ENCODE peak calls at places on chromosomes 11 and 22, in ten cellular contexts. J, D, X, P, U, I, T, H, S and A are unnamed samples.

GRCh38 chr11:35061516-35062440 is 77.2 kb upstream of the CD44 start:
- DNase-seq in P (no peak), U (no peak), X (no peak), T (no peak), S (no peak), I (no peak), D (no peak), H (no peak), J (no peak), A (no peak)

GRCh38 chr22:36846271-36846670 is 14.5 kb upstream of the NCF4 start:
- DNase-seq in S (no peak), X (no peak), U (no peak), T (no peak), I (no peak), P (no peak), H (no peak), D (no peak), J (no peak), A (no peak)

GRCh38 chr11:70333206-70333605 is 62.7 kb downstream of the PPFIA1 start:
- DNase-seq in T (no peak), J (no peak), U (no peak), S (no peak), P (no peak), X (no peak), I (no peak), H (no peak), D (no peak), A (no peak)

GRCh38 chr11:128501576-128502549 is 85.5 kb downstream of the ETS1 start:
- DNase-seq in S (no peak), T (no peak), D (no peak), P (no peak), U (no peak), I (no peak), X (no peak), H (no peak), J (no peak), A (no peak)

GRCh38 chr11:87600938-87601337 is 563.2 kb downstream of the TMEM135 start:
- DNase-seq in P (no peak), X (no peak), U (no peak), J (no peak), T (no peak), I (no peak), H (no peak), D (no peak), S (no peak), A (no peak)

GRCh38 chr22:49427341-49427740 is 400.3 kb downstream of the BRD1 start:
- DNase-seq in H (no peak), U (no peak), I (no peak), P (no peak), J (no peak), X (no peak), D (no peak), T (no peak), S (no peak), A (no peak)

GRCh38 chr11:59954219-59954847 is 9.5 kb upstream of the OOSP4A start:
- DNase-seq in X (no peak), J (no peak), P (no peak), S (no peak), U (no peak), I (no peak), D (no peak), T (no peak), H (no peak), A (no peak)

GRCh38 chr22:39117585-39118191 is 20.6 kb downstream of the APOBEC3H start:
- DNase-seq in I (peak), D (no peak), H (peak), S (no peak), P (peak), X (peak), U (no peak), J (peak), T (peak), A (peak)

GRCh38 chr11:10381730-10382129 is 73.3 kb upstream of the AMPD3 start:
- DNase-seq in I (no peak), P (no peak), U (no peak), J (no peak), S (no peak), D (no peak), T (no peak), X (no peak), H (no peak), A (no peak)

GRCh38 chr11:125464266-125464662 is 31.8 kb downstream of the FEZ1 start:
- DNase-seq in I (peak), U (no peak), T (no peak), P (no peak), H (no peak), J (no peak), D (no peak), S (no peak), X (peak), A (no peak)

GRCh38 chr11:116853461-116854073 is 16.1 kb upstream of the APOA1 start:
- DNase-seq in T (no peak), X (no peak), U (no peak), I (no peak), D (no peak), S (no peak), P (no peak), J (peak), H (peak), A (peak)

GRCh38 chr22:17117400-17117799 is 3.8 kb downstream of the TMEM121B start:
- DNase-seq in P (no peak), S (no peak), I (no peak), D (no peak), X (no peak), H (no peak), U (no peak), T (no peak), J (no peak), A (no peak)

GRCh38 chr11:12126352-12127019 is 16.1 kb downstream of the MICAL2 start:
- DNase-seq in X (no peak), I (no peak), P (no peak), H (no peak), D (no peak), J (no peak), T (no peak), S (no peak), U (no peak), A (no peak)

GRCh38 chr11:130102457-130103249 is 33.0 kb downstream of the APLP2 start:
- DNase-seq in H (no peak), U (no peak), X (no peak), I (no peak), S (no peak), D (no peak), J (no peak), T (no peak), P (no peak), A (no peak)

GRCh38 chr11:7576671-7577225 is 62.9 kb downstream of the PPFIBP2 start:
- DNase-seq in H (no peak), I (no peak), S (peak), X (no peak), U (no peak), J (no peak), P (peak), D (no peak), T (peak), A (no peak)

GRCh38 chr11:72783144-72783910 is 10.5 kb downstream of the STARD10 start:
- DNase-seq in P (no peak), I (no peak), U (no peak), H (no peak), D (no peak), T (no peak), S (no peak), J (no peak), X (no peak), A (peak)

GRCh38 chr11:61743486-61744095 is 8.8 kb upstream of the MYRF start:
- DNase-seq in S (no peak), D (no peak), U (no peak), J (no peak), H (no peak), X (no peak), T (no peak), P (no peak), I (peak), A (no peak)

GRCh38 chr11:59283311-59283710 is 70.6 kb upstream of the MPEG1 start:
- DNase-seq in J (no peak), P (no peak), T (no peak), H (no peak), S (no peak), U (no peak), I (no peak), X (no peak), D (no peak), A (no peak)

GRCh38 chr11:17400048-17400775 is 11.8 kb upstream of the KCNJ11 start:
- DNase-seq in U (no peak), J (no peak), S (no peak), D (no peak), I (no peak), T (no peak), H (no peak), X (no peak), P (no peak), A (no peak)

GRCh38 chr11:93740031-93740801 is 1.1 kb downstream of the TAF1D start:
- DNase-seq in X (no peak), I (peak), P (no peak), T (no peak), D (no peak), S (no peak), U (no peak), H (no peak), J (no peak), A (peak)

GRCh38 chr11:72932132-72932570 is 117.9 kb downstream of the ATG16L2 start:
- DNase-seq in X (no peak), T (no peak), H (no peak), I (no peak), U (no peak), J (no peak), S (no peak), D (no peak), P (no peak), A (no peak)

GRCh38 chr11:26541870-26542269 is 30.2 kb downstream of the MUC15 start:
- DNase-seq in I (no peak), X (no peak), D (no peak), P (no peak), S (peak), J (no peak), U (no peak), T (no peak), H (no peak), A (no peak)

GRCh38 chr11:18720811-18721575 is 5.0 kb downstream of the IGSF22 start:
- DNase-seq in S (peak), I (peak), J (peak), X (peak), H (no peak), T (peak), P (peak), D (peak), U (peak), A (peak)

GRCh38 chr11:85821636-85822035 is 10.7 kb upstream of the SYTL2 start:
- DNase-seq in H (no peak), D (no peak), X (no peak), T (no peak), S (no peak), U (no peak), P (no peak), I (no peak), J (peak), A (peak)

GRCh38 chr22:26585104-26585790 is 4.7 kb downstream of the TPST2 start:
- DNase-seq in U (no peak), X (no peak), S (peak), D (peak), H (no peak), P (no peak), T (peak), J (peak), I (no peak), A (no peak)

GRCh38 chr22:49013707-49014106 is 814.0 kb downstream of the BRD1 start:
- DNase-seq in X (no peak), J (peak), H (no peak), S (peak), I (no peak), U (peak), D (no peak), T (peak), P (no peak), A (no peak)

GRCh38 chr11:117385906-117386305 is 58.3 kb downstream of the CEP164 start:
- DNase-seq in S (no peak), P (no peak), U (no peak), J (no peak), T (peak), I (no peak), D (no peak), X (no peak), H (no peak), A (no peak)

GRCh38 chr11:129117595-129118350 is 74.4 kb downstream of the ARHGAP32 start:
- DNase-seq in P (peak), T (no peak), I (peak), H (no peak), D (peak), S (peak), X (peak), J (peak), U (no peak), A (peak)

GRCh38 chr11:67262731-67263675 is 3.3 kb upstream of the GRK2 start:
- DNase-seq in I (peak), T (peak), P (peak), X (peak), H (no peak), U (peak), J (peak), D (peak), S (peak), A (peak)

GRCh38 chr11:75656044-75656726 is 12.7 kb downstream of the MAP6 start:
- DNase-seq in U (no peak), I (no peak), J (no peak), S (no peak), H (no peak), X (no peak), T (no peak), P (no peak), D (no peak), A (no peak)

GRCh38 chr11:34654491-34655334 is 33.8 kb downstream of the EHF start:
- DNase-seq in I (no peak), T (no peak), D (no peak), X (peak), J (peak), U (no peak), H (no peak), P (peak), S (no peak), A (no peak)

GRCh38 chr11:3163241-3163981 is 1.7 kb downstream of the OSBPL5 start:
- DNase-seq in T (no peak), X (no peak), I (no peak), S (peak), H (no peak), D (no peak), U (no peak), J (no peak), P (no peak), A (peak)

GRCh38 chr11:6657346-6657745 is 1.7 kb upstream of the DCHS1 start:
- DNase-seq in T (no peak), X (no peak), P (no peak), D (no peak), H (no peak), J (no peak), U (no peak), I (no peak), S (no peak), A (no peak)

GRCh38 chr22:23762866-23763578 is at the start of gene C22orf15:
- DNase-seq in X (no peak), H (no peak), T (no peak), J (no peak), S (peak), U (peak), I (no peak), D (no peak), P (no peak), A (no peak)

GRCh38 chr22:37119872-37120271 is 10.4 kb upstream of the TMPRSS6 start:
- DNase-seq in I (no peak), T (no peak), J (no peak), H (no peak), P (no peak), D (no peak), X (no peak), S (no peak), U (no peak), A (no peak)

GRCh38 chr11:74276581-74276980 is 34.9 kb downstream of the P4HA3 start:
- DNase-seq in J (no peak), T (no peak), U (no peak), X (no peak), H (no peak), S (no peak), I (no peak), D (no peak), P (no peak), A (no peak)

GRCh38 chr11:74279256-74279655 is 32.2 kb downstream of the P4HA3 start:
- DNase-seq in D (no peak), I (no peak), U (no peak), H (no peak), J (no peak), S (no peak), P (no peak), X (no peak), T (no peak), A (no peak)

GRCh38 chr11:74278103-74278502 is 33.3 kb downstream of the P4HA3 start:
- DNase-seq in I (no peak), P (no peak), H (no peak), D (no peak), X (no peak), T (no peak), S (no peak), J (no peak), U (no peak), A (no peak)

GRCh38 chr11:74280494-74280893 is 30.9 kb downstream of the P4HA3 start:
- DNase-seq in H (no peak), D (no peak), S (no peak), X (no peak), U (no peak), T (no peak), P (no peak), I (no peak), J (no peak), A (no peak)

GRCh38 chr11:74278721-74279148 is 32.7 kb downstream of the P4HA3 start:
- DNase-seq in P (peak), D (peak), J (no peak), X (peak), T (peak), S (no peak), I (no peak), U (no peak), H (no peak), A (peak)
- TF ChIP-seq EP300 in P (no peak), D (no peak), J (no peak), X (peak), T (peak), S (peak), I (no peak), U (no peak), H (no peak), A (no peak)

GRCh38 chr11:113721462-113722066 is 15.5 kb upstream of the TMPRSS5 start:
- DNase-seq in J (no peak), X (no peak), U (no peak), D (no peak), T (no peak), S (no peak), H (no peak), I (no peak), P (no peak), A (no peak)
- TF ChIP-seq EP300 in J (no peak), X (no peak), U (no peak), D (no peak), T (no peak), S (no peak), H (no peak), I (no peak), P (no peak), A (no peak)

DNA sequence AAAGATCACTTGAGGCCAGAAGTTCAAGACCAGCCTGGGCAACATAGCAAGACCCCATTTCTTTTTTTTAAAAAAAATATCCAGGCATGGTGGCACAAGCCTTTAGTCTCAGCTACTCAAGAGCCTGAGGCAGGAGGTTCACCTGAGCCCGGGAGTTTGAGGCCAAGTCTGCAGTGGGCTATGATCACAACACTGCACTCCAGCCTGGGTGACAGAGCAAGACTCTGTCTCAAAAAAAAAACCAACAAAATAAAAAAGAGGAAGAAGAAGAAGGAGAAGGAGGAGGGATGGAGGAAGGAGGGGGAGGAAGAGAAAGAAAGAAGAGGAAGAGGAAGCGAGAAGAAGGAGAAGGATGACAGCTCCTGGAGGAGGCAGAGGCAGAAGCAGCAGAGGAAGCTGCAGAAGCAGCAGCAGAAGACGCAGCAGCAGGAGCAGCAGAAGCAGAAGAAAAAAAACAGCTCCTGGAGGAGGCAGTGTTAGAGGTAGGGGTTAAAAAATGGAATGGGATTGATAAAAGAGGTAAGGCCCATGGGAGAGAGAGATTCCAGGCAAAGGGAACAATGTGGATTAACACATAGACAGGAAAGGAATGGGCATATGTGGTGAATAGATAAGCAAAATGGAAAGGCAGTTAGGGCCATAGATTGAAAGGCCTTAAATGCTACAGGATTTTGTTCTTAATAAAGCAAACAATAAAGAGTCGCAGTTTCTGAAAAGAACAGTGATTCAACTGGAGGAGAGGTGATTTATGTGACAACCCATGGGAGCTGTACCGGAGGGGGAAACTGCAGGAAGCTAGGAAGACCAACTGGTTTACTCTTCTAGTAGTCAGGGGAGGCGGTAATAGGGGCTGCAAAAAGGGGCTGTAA is 10.9 kb downstream of the PRCP start:
- DNase-seq in U (no peak), J (no peak), S (no peak), H (no peak), D (no peak), I (no peak), T (no peak), X (no peak), P (no peak), A (no peak)
- TF ChIP-seq EP300 in U (no peak), J (no peak), S (no peak), H (no peak), D (no peak), I (no peak), T (no peak), X (no peak), P (no peak), A (no peak)

GRCh38 chr11:83410605-83411565 is 124.7 kb upstream of the CCDC90B start:
- DNase-seq in I (no peak), J (peak), U (no peak), S (no peak), T (no peak), H (no peak), P (no peak), D (no peak), X (no peak), A (no peak)
- TF ChIP-seq EP300 in I (no peak), J (no peak), U (no peak), S (no peak), T (no peak), H (no peak), P (no peak), D (no peak), X (no peak), A (no peak)

GRCh38 chr11:65503923-65504670 is 5.3 kb downstream of the MALAT1 start:
- DNase-seq in H (no peak), S (no peak), U (no peak), I (no peak), J (no peak), P (peak), D (no peak), X (no peak), T (peak), A (no peak)

GRCh38 chr11:65502852-65503603 is 4.2 kb downstream of the MALAT1 start:
- DNase-seq in T (peak), D (no peak), U (no peak), X (no peak), I (no peak), P (peak), H (no peak), J (no peak), S (no peak), A (no peak)

GRCh38 chr11:65504671-65505433 is 6.0 kb downstream of the MALAT1 start:
- DNase-seq in S (no peak), D (peak), P (no peak), I (no peak), H (no peak), T (peak), U (no peak), J (no peak), X (no peak), A (no peak)

GRCh38 chr11:65502274-65502851 is 3.5 kb downstream of the MALAT1 start:
- DNase-seq in X (no peak), S (no peak), J (no peak), P (no peak), U (no peak), I (no peak), T (no peak), D (no peak), H (no peak), A (no peak)

GRCh38 chr11:65503606-65503922 is 4.7 kb downstream of the MALAT1 start:
- DNase-seq in S (no peak), U (no peak), P (no peak), D (no peak), I (no peak), H (no peak), X (no peak), J (no peak), T (no peak), A (no peak)
- TF ChIP-seq EP300 in S (no peak), U (no peak), P (no peak), D (no peak), I (no peak), H (no peak), X (no peak), J (no peak), T (no peak), A (no peak)

GRCh38 chr11:32511926-32512325 is 71.7 kb upstream of the EIF3M start:
- DNase-seq in U (no peak), J (no peak), T (no peak), X (no peak), P (no peak), I (no peak), H (no peak), S (no peak), D (no peak), A (no peak)
- TF ChIP-seq EP300 in U (no peak), J (no peak), T (no peak), X (no peak), P (no peak), I (no peak), H (no peak), S (no peak), D (no peak), A (no peak)